ENCODE peak calls at places on chromosome 4, in six cellular contexts. One of them, this sample, is unnamed.

GRCh38 chr4:48112017-48112667 is 21.9 kb downstream of the TXK start:
- DNase-seq in GM13976: no peak
- DNase-seq in transverse colon: no peak
- DNase-seq in lower leg skin: no peak
- DNase-seq in spleen: peak
- DNase-seq in right lobe of liver: no peak
- DNase-seq in this sample: no peak

GRCh38 chr4:98612318-98613250 is 45.8 kb downstream of the TSPAN5 start:
- DNase-seq in GM13976: no peak
- DNase-seq in transverse colon: no peak
- DNase-seq in lower leg skin: no peak
- DNase-seq in spleen: no peak
- DNase-seq in right lobe of liver: no peak
- DNase-seq in this sample: no peak

GRCh38 chr4:187944179-187944578 is 51.4 kb upstream of the ZFP42 start:
- DNase-seq in GM13976: no peak
- DNase-seq in transverse colon: no peak
- DNase-seq in lower leg skin: no peak
- DNase-seq in spleen: no peak
- DNase-seq in right lobe of liver: no peak
- DNase-seq in this sample: no peak

GRCh38 chr4:169922632-169923276 is 103.4 kb downstream of the MFAP3L start:
- DNase-seq in GM13976: no peak
- DNase-seq in transverse colon: no peak
- DNase-seq in lower leg skin: no peak
- DNase-seq in spleen: no peak
- DNase-seq in right lobe of liver: peak
- DNase-seq in this sample: no peak

GRCh38 chr4:139761461-139761860 is 95.8 kb downstream of the MGST2 start:
- DNase-seq in GM13976: no peak
- DNase-seq in transverse colon: no peak
- DNase-seq in lower leg skin: no peak
- DNase-seq in spleen: no peak
- DNase-seq in right lobe of liver: no peak
- DNase-seq in this sample: no peak

GRCh38 chr4:106065018-106065417 is 169.7 kb downstream of the NPNT start:
- DNase-seq in GM13976: no peak
- DNase-seq in transverse colon: no peak
- DNase-seq in lower leg skin: no peak
- DNase-seq in spleen: no peak
- DNase-seq in right lobe of liver: no peak
- DNase-seq in this sample: no peak

GRCh38 chr4:108851346-108851745 is 88.5 kb upstream of the ETNPPL start:
- DNase-seq in GM13976: no peak
- DNase-seq in transverse colon: no peak
- DNase-seq in lower leg skin: no peak
- DNase-seq in spleen: no peak
- DNase-seq in right lobe of liver: no peak
- DNase-seq in this sample: no peak

GRCh38 chr4:86894465-86894864 is 2.2 kb upstream of the C4orf36 start:
- DNase-seq in GM13976: no peak
- DNase-seq in transverse colon: no peak
- DNase-seq in lower leg skin: no peak
- DNase-seq in spleen: no peak
- DNase-seq in right lobe of liver: no peak
- DNase-seq in this sample: no peak

GRCh38 chr4:143344774-143345173 is 8.1 kb downstream of the GAB1 start:
- DNase-seq in GM13976: no peak
- DNase-seq in transverse colon: no peak
- DNase-seq in lower leg skin: no peak
- DNase-seq in spleen: no peak
- DNase-seq in right lobe of liver: no peak
- DNase-seq in this sample: no peak

GRCh38 chr4:183241771-183242170 is 78.3 kb downstream of the CLDN22 start:
- DNase-seq in GM13976: no peak
- DNase-seq in transverse colon: no peak
- DNase-seq in lower leg skin: no peak
- DNase-seq in spleen: no peak
- DNase-seq in right lobe of liver: no peak
- DNase-seq in this sample: no peak

GRCh38 chr4:2786152-2786671 is 6.7 kb upstream of the SH3BP2 start:
- DNase-seq in GM13976: peak
- DNase-seq in transverse colon: peak
- DNase-seq in lower leg skin: no peak
- DNase-seq in spleen: peak
- DNase-seq in right lobe of liver: no peak
- DNase-seq in this sample: no peak

GRCh38 chr4:39825741-39826231 is 127.8 kb downstream of the UBE2K start:
- DNase-seq in GM13976: no peak
- DNase-seq in transverse colon: no peak
- DNase-seq in lower leg skin: no peak
- DNase-seq in spleen: no peak
- DNase-seq in right lobe of liver: no peak
- DNase-seq in this sample: no peak

GRCh38 chr4:44760142-44760898 is 34.0 kb upstream of the GNPDA2 start:
- DNase-seq in GM13976: peak
- DNase-seq in transverse colon: no peak
- DNase-seq in lower leg skin: no peak
- DNase-seq in spleen: no peak
- DNase-seq in right lobe of liver: no peak
- DNase-seq in this sample: no peak

GRCh38 chr4:123102897-123103489 is 180.6 kb upstream of the NUDT6 start:
- DNase-seq in GM13976: peak
- DNase-seq in transverse colon: no peak
- DNase-seq in lower leg skin: no peak
- DNase-seq in spleen: no peak
- DNase-seq in right lobe of liver: no peak
- DNase-seq in this sample: no peak

GRCh38 chr4:80138556-80139538 is 58.5 kb upstream of the PRDM8 start:
- DNase-seq in GM13976: no peak
- DNase-seq in transverse colon: peak
- DNase-seq in lower leg skin: peak
- DNase-seq in spleen: peak
- DNase-seq in right lobe of liver: no peak
- DNase-seq in this sample: no peak

GRCh38 chr4:26874110-26874509 is 13.5 kb downstream of the STIM2 start:
- DNase-seq in GM13976: no peak
- DNase-seq in transverse colon: no peak
- DNase-seq in lower leg skin: no peak
- DNase-seq in spleen: peak
- DNase-seq in right lobe of liver: no peak
- DNase-seq in this sample: no peak

GRCh38 chr4:89006307-89006706 is 50.7 kb downstream of the FAM13A start:
- DNase-seq in GM13976: no peak
- DNase-seq in transverse colon: no peak
- DNase-seq in lower leg skin: no peak
- DNase-seq in spleen: no peak
- DNase-seq in right lobe of liver: no peak
- DNase-seq in this sample: no peak

DNA sequence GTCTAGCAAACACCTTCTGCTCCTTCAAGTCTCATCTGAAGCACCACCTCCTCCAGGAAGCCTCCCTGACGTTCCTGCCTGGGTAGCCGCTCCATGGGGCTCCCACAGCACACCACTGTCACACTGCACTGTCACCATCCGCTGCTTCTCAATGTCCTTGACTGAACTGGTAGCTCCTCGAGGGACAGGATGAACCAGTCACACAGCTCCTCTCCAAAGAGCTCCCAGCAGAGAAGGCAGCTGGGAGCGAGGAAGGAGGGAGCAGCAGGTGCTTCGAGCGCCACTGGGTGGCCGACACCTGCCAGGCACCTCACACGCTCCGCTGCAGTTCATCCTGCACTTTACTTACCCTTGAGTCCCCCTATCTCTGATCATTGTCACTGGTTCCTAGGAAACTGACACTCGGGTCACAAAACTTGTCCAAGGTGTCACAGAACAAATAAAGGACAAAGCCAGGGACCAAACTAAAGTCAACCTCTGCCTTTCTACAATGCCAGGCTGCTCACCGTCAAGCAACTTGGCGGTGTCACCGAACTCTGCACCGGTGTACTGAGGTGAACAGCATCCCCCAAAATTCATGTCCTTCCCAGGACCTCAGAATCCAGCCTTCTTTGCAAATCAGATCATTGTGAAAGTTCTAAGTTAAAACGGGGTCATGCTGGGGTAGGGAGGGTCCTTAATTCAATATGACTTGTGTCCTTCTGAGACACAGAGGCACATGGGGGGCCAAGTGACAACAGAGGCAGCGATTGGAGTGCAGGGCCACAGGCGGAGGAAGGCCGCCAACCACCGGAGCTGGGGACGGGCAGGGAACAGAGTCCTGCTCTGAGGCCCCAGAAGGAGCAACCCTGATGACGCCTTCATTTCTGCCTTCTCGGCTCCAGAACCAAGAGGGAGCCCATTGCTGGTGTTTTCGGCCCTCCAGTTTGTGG is 5.5 kb upstream of the S100P start:
- DNase-seq in GM13976: peak
- DNase-seq in transverse colon: no peak
- DNase-seq in lower leg skin: no peak
- DNase-seq in spleen: no peak
- DNase-seq in right lobe of liver: no peak
- DNase-seq in this sample: no peak
- TF ChIP-seq CTCF in GM13976: no peak
- TF ChIP-seq CTCF in transverse colon: no peak
- TF ChIP-seq CTCF in lower leg skin: no peak
- TF ChIP-seq CTCF in spleen: no peak
- TF ChIP-seq CTCF in right lobe of liver: no peak
- TF ChIP-seq CTCF in this sample: peak

GRCh38 chr4:16077786-16078185 is 6.0 kb downstream of the PROM1 start:
- DNase-seq in GM13976: no peak
- DNase-seq in transverse colon: no peak
- DNase-seq in lower leg skin: no peak
- DNase-seq in spleen: no peak
- DNase-seq in right lobe of liver: no peak
- DNase-seq in this sample: no peak

GRCh38 chr4:16079046-16079445 is 4.8 kb downstream of the PROM1 start:
- DNase-seq in GM13976: peak
- DNase-seq in transverse colon: no peak
- DNase-seq in lower leg skin: no peak
- DNase-seq in spleen: no peak
- DNase-seq in right lobe of liver: no peak
- DNase-seq in this sample: no peak

GRCh38 chr4:16075975-16076757 is 7.7 kb downstream of the PROM1 start:
- DNase-seq in GM13976: no peak
- DNase-seq in transverse colon: no peak
- DNase-seq in lower leg skin: no peak
- DNase-seq in spleen: no peak
- DNase-seq in right lobe of liver: no peak
- DNase-seq in this sample: no peak

GRCh38 chr4:16075061-16075460 is 8.8 kb downstream of the PROM1 start:
- DNase-seq in GM13976: no peak
- DNase-seq in transverse colon: no peak
- DNase-seq in lower leg skin: no peak
- DNase-seq in spleen: no peak
- DNase-seq in right lobe of liver: no peak
- DNase-seq in this sample: no peak

DNA sequence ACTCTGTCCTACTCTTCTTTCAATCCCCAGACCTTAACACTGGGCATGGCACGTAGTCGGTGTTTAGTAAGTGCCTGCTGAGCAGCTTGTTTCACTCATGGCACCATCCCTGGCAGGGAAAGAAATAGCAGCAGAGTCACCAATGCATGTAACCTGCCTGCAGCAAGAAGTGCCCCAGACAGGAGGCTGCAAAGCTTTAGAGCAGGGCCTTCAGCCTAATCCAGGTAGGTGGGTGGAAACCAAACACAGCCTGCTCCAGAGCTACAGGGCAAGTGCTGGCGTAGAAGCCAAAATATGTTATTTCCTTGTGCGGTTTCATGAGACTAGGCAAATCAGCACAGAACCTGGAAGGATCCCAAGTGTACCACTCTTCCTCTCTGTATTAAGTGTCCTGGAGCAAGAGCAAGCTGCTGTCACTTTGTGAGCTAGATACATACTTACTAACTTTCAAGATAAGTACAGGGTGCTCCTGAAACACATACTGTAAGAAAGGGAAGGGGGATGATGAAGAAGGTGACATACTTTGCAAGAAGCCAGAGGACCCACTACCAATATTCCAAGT is 5.5 kb downstream of the PROM1 start:
- DNase-seq in GM13976: no peak
- DNase-seq in transverse colon: no peak
- DNase-seq in lower leg skin: no peak
- DNase-seq in spleen: no peak
- DNase-seq in right lobe of liver: no peak
- DNase-seq in this sample: no peak
- TF ChIP-seq CTCF in GM13976: no peak
- TF ChIP-seq CTCF in transverse colon: no peak
- TF ChIP-seq CTCF in lower leg skin: no peak
- TF ChIP-seq CTCF in spleen: no peak
- TF ChIP-seq CTCF in right lobe of liver: no peak
- TF ChIP-seq CTCF in this sample: no peak

GRCh38 chr4:152399246-152399645 is 136.6 kb downstream of the FBXW7 start:
- DNase-seq in GM13976: peak
- DNase-seq in transverse colon: no peak
- DNase-seq in lower leg skin: no peak
- DNase-seq in spleen: no peak
- DNase-seq in right lobe of liver: no peak
- DNase-seq in this sample: no peak

GRCh38 chr4:152394786-152395185 is 141.1 kb downstream of the FBXW7 start:
- DNase-seq in GM13976: no peak
- DNase-seq in transverse colon: no peak
- DNase-seq in lower leg skin: no peak
- DNase-seq in spleen: no peak
- DNase-seq in right lobe of liver: no peak
- DNase-seq in this sample: no peak

GRCh38 chr4:152401424-152401823 is 134.5 kb downstream of the FBXW7 start:
- DNase-seq in GM13976: no peak
- DNase-seq in transverse colon: no peak
- DNase-seq in lower leg skin: no peak
- DNase-seq in spleen: no peak
- DNase-seq in right lobe of liver: no peak
- DNase-seq in this sample: no peak

GRCh38 chr4:152392079-152392478 is 143.8 kb downstream of the FBXW7 start:
- DNase-seq in GM13976: no peak
- DNase-seq in transverse colon: no peak
- DNase-seq in lower leg skin: no peak
- DNase-seq in spleen: no peak
- DNase-seq in right lobe of liver: no peak
- DNase-seq in this sample: no peak

GRCh38 chr4:152398060-152398459 is 137.8 kb downstream of the FBXW7 start:
- DNase-seq in GM13976: no peak
- DNase-seq in transverse colon: no peak
- DNase-seq in lower leg skin: no peak
- DNase-seq in spleen: no peak
- DNase-seq in right lobe of liver: no peak
- DNase-seq in this sample: no peak
- TF ChIP-seq CTCF in GM13976: no peak
- TF ChIP-seq CTCF in transverse colon: no peak
- TF ChIP-seq CTCF in lower leg skin: no peak
- TF ChIP-seq CTCF in spleen: no peak
- TF ChIP-seq CTCF in right lobe of liver: peak
- TF ChIP-seq CTCF in this sample: peak

DNA sequence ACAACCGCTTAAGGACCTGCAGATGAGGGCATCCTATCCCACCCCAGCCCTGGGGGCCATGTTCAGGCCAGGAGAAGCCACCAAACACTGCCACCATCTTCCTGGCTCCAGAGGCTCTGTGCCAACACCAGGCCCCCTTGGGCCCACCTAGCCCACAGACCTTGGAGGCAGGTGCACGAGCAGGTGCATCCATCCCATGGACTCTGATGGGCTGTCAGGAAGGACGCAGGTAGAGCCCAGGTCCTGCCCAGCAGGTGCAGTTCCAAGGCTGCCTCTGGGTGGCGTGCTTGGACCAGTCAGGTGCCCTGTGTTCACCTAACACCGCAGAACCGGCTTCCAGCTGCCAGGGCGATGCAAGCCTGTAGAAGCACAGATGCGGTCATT is 22.8 kb upstream of the PDE6B start:
- DNase-seq in GM13976: peak
- DNase-seq in transverse colon: peak
- DNase-seq in lower leg skin: peak
- DNase-seq in spleen: peak
- DNase-seq in right lobe of liver: no peak
- DNase-seq in this sample: peak
- TF ChIP-seq CTCF in GM13976: peak
- TF ChIP-seq CTCF in transverse colon: peak
- TF ChIP-seq CTCF in lower leg skin: no peak
- TF ChIP-seq CTCF in spleen: peak
- TF ChIP-seq CTCF in right lobe of liver: peak
- TF ChIP-seq CTCF in this sample: peak

This sample was measured in progenitor cell of endocrine pancreas.